ENCODE peak calls at places on chromosomes 7 and 10, in five cellular contexts. E is lung; X is cardiac muscle cell; L is IMR-90; M is CD8-positive, alpha-beta memory T cell. G is an unnamed sample.

GRCh38 chr10:125399289-125399688 is 238.9 kb upstream of the CTBP2 start:
- DNase-seq in L (no peak), E (no peak), M (no peak), X (no peak), G (no peak)

GRCh38 chr7:91239171-91239604 is 25.0 kb upstream of the FZD1 start:
- DNase-seq in E (no peak), L (peak; percentile 84), X (no peak), M (no peak), G (no peak)

GRCh38 chr7:120184866-120185265 is 88.1 kb upstream of the KCND2 start:
- DNase-seq in L (no peak), E (no peak), M (no peak), X (no peak), G (no peak)

GRCh38 chr7:79876769-79877362 is 257.8 kb upstream of the GNAI1 start:
- DNase-seq in M (peak; percentile 5), L (peak; percentile 99), E (no peak), X (no peak), G (no peak)

GRCh38 chr7:47458057-47458456 is 123.9 kb downstream of the TNS3 start:
- DNase-seq in X (no peak), L (peak; percentile 99), E (peak; percentile 58), M (no peak), G (no peak)

GRCh38 chr10:125156739-125157472 is 3.5 kb downstream of the CTBP2 start:
- DNase-seq in L (no peak), X (no peak), M (no peak), E (no peak), G (no peak)

GRCh38 chr10:51915031-51915542 is 215.7 kb upstream of the CSTF2T start:
- DNase-seq in M (no peak), L (no peak), X (no peak), E (no peak), G (no peak)

GRCh38 chr10:118394557-118395194 is 52.6 kb upstream of the FAM204A start:
- DNase-seq in X (no peak), L (no peak), E (no peak), M (no peak), G (no peak)

GRCh38 chr7:157668884-157669767 is 332.3 kb downstream of the DNAJB6 start:
- DNase-seq in L (no peak), M (no peak), X (no peak), E (no peak), G (peak; percentile 64)

GRCh38 chr7:37081436-37081835 is 357.1 kb upstream of the AOAH start:
- DNase-seq in E (no peak), M (peak; percentile 14), X (peak; percentile 13), L (no peak), G (no peak)

GRCh38 chr10:35711615-35712411 is 69.7 kb upstream of the FZD8 start:
- DNase-seq in X (no peak), M (no peak), L (no peak), E (no peak), G (no peak)

DNA sequence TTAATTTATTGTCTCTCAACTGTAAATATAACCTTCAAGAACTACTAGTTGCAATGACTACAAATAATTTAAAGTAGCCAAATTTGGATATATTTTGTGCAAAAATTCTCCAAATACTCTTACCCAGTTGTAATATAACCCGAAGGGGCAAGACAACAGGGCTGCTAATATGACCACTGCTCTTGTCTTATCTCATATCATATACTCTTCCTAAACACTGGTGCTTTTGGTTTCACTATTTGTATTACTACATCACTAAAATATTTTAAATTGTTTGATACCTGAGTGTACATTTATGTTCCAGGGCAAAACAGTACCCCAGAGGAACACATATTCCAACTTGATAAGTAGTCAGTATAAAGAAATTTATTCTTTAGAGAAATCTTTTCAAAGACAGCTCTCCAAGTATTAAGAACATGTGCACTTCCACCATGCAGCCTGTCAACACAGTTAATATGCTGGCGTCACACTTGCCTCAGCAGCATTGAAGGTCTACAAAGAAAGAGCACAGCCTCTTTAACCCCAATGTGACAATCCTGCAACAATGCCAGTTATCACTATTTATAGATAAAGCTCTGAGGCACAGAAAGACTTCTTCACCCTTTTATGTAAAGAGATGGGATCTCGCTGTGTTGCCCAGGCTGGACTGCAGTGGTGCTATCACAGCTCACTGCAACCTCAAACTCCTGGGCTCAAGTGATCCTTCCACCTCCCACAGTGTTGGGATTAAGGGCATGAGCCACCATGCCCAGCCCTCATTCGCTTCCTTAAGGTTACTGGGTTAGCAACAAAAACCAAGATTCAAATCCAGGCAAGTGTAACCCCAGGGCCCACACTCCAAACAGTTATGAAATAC is 37.8 kb downstream of the RHEB start:
- DNase-seq in E (no peak), M (no peak), L (no peak), X (no peak), G (no peak)
- H3K36me3 ChIP-seq in E (peaks cover 19% of the 10 kb centered on the region), M (peaks cover 36% of the 10 kb centered on the region), L (peaks cover 21% of the 10 kb centered on the region), X (peaks cover 15% of the 10 kb centered on the region), G (peaks cover 10% of the 10 kb centered on the region)

GRCh38 chr7:5375925-5376324 is 47.7 kb downstream of the TNRC18 start:
- DNase-seq in L (no peak), E (no peak), M (no peak), X (no peak), G (peak; percentile 69)

GRCh38 chr7:5377816-5378215 is 45.8 kb downstream of the TNRC18 start:
- DNase-seq in E (no peak), M (no peak), X (no peak), L (no peak), G (no peak)

GRCh38 chr7:5377279-5377678 is 46.4 kb downstream of the TNRC18 start:
- DNase-seq in X (no peak), E (no peak), L (no peak), M (no peak), G (no peak)

GRCh38 chr7:5373300-5373699 is 50.3 kb downstream of the TNRC18 start:
- DNase-seq in M (no peak), X (no peak), E (no peak), L (no peak), G (no peak)

DNA sequence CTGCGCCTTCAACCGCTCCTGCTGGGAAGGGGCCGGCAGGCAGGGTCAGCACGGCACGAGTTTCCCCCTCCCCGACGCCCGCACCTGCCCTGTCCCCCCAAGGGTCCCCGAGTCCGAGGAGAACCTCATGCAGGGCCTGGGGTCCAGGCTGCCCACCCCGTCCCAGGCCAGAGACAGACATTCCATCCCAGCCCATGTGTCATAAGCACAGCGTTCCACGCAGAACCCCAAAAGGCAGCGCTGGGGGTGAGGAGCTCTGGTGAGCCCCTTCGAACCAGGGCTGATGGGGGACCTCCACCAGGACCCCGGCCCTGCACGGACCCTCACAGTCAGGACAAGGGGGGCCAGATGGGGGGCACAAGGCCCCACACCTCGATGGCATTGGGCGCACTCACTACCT is 49.2 kb downstream of the TNRC18 start:
- DNase-seq in E (no peak), M (no peak), X (no peak), L (no peak), G (no peak)
- H3K36me3 ChIP-seq in E (peaks cover 70% of the 10 kb centered on the region), M (peaks cover 6% of the 10 kb centered on the region), X (peaks cover 37% of the 10 kb centered on the region), L (peaks cover 69% of the 10 kb centered on the region), G (peaks cover 1% of the 10 kb centered on the region)

GRCh38 chr7:43880596-43880995 is 11.3 kb upstream of the MRPS24 start:
- DNase-seq in X (no peak), L (peak; percentile 78), E (no peak), M (no peak), G (no peak)
- H3K36me3 ChIP-seq in X (peaks cover 17% of the 10 kb centered on the region), L (peaks cover 49% of the 10 kb centered on the region), E (peaks cover 37% of the 10 kb centered on the region), M (peaks cover 35% of the 10 kb centered on the region), G (peaks cover 8% of the 10 kb centered on the region)

DNA sequence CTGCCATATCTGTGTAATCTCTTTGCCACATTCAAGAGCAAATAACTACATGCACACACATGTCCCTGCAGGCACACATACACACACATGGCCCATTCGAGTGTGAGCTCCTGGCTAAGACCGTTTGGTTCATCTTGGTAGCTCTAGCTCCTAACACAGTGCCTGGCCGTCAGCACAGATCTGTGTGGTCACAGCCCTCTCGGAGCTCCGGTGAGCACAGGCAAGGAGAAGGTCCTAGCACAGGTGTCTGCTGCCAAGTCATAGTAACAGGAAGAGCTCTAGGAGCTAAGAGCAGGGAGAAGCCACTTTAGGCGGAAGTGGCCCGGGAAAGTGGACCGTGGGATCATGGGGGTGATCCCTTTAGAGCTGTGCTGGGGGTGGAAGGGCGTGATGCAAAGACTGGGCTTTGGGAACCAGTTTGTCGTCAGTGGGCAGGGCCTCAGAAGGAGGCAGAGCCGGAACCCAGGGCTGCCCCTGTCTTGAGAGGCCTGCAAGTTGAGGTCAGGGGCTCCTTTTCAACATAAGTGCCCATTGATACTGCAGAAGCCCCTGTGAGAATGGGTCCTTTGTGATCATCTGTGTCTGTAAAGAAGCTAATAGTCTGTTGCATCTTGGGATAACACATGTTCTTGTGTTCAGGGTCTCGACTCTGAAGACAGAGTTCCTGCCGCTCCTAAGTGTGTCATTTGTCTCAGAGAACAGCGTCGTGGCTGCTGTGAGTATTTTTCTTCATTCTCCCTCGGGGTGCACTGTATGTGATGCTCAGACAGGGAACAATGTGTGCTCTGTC is 16.6 kb upstream of the ARPC1B start:
- DNase-seq in X (no peak), L (no peak), E (no peak), M (no peak), G (no peak)
- H3K36me3 ChIP-seq in X (peaks cover 58% of the 10 kb centered on the region), L (peaks cover 46% of the 10 kb centered on the region), E (peaks cover 44% of the 10 kb centered on the region), M (peaks cover 48% of the 10 kb centered on the region), G (peaks cover 14% of the 10 kb centered on the region)

DNA sequence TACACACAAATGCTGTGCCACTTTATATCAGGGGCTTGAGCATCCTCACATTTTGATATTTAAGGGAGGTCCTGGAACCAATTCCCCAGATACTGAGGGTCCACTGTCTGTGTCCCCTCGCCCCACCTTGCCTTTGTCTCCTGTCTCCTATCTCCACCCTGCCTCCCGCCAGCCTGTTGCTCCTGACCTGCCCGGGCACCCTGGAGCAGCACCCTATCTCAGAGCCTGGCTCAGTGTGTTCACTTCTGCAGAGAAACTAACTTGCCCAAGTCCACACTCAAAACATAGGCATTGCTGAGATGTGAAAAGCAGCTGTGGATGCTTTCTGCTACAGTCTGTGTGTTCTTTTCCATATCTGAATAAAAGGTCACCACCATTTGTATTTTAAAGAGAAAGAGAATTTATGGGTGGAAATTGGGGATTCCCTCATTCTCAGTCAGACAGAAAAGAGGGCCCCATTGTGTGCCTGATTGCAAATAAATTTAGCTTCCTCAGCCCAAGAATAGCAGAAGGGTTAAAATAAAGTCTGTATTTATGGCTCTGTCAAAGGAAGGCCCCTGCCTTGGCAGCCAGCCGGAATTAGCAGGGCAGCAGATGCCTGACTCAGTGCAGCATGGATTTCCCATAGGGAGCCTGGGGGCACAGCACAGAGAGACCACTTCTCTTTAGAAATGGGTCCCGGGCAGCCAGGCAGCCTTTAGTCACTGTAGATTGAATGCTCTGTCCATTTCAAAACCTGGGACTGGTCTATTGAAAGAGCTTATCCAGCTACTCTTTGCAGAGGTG is 161.3 kb downstream of the EGFR start:
- DNase-seq in L (no peak), M (no peak), X (no peak), E (no peak), G (no peak)
- H3K36me3 ChIP-seq in L (peaks cover 65% of the 10 kb centered on the region), M (no peaks in the 10 kb centered on the region), X (no peaks in the 10 kb centered on the region), E (peaks cover 32% of the 10 kb centered on the region), G (no peaks in the 10 kb centered on the region)

GRCh38 chr7:770336-770735 is 43.3 kb upstream of the PRKAR1B start:
- DNase-seq in M (no peak), E (no peak), L (no peak), X (no peak), G (no peak)
- H3K36me3 ChIP-seq in M (no peaks in the 10 kb centered on the region), E (peaks cover 29% of the 10 kb centered on the region), L (peaks cover 21% of the 10 kb centered on the region), X (peaks cover 3% of the 10 kb centered on the region), G (peaks cover 6% of the 10 kb centered on the region)